ENCODE peak calls at places on chromosomes 7 and 10, in ten cellular contexts. One of them, this sample, is unnamed.

GRCh38 chr7:23544913-23545354 is 13.2 kb upstream of the TRA2A start:
- DNase-seq in heart right ventricle: no peak
- DNase-seq in astrocyte of the spinal cord: peak
- DNase-seq in astrocyte: peak
- DNase-seq in upper lobe of right lung: no peak
- DNase-seq in cardiac fibroblast: peak
- DNase-seq in K562: no peak
- DNase-seq in Calu3: peak
- DNase-seq in activated CD8-positive, alpha-beta T cell treated with anti-CD3 and anti-CD28 coated beads for 36 hours: peak
- DNase-seq in BJ: no peak
- DNase-seq in this sample: peak

GRCh38 chr10:130570119-130570518 is 433.9 kb downstream of the GLRX3 start:
- DNase-seq in cardiac fibroblast: no peak
- DNase-seq in heart right ventricle: no peak
- DNase-seq in BJ: no peak
- DNase-seq in astrocyte of the spinal cord: no peak
- DNase-seq in K562: no peak
- DNase-seq in Calu3: no peak
- DNase-seq in astrocyte: no peak
- DNase-seq in activated CD8-positive, alpha-beta T cell treated with anti-CD3 and anti-CD28 coated beads for 36 hours: no peak
- DNase-seq in upper lobe of right lung: no peak
- DNase-seq in this sample: no peak

GRCh38 chr10:78511324-78512204 is 477.9 kb downstream of the RPS24 start:
- DNase-seq in upper lobe of right lung: no peak
- DNase-seq in heart right ventricle: no peak
- DNase-seq in BJ: no peak
- DNase-seq in K562: no peak
- DNase-seq in activated CD8-positive, alpha-beta T cell treated with anti-CD3 and anti-CD28 coated beads for 36 hours: no peak
- DNase-seq in cardiac fibroblast: no peak
- DNase-seq in Calu3: no peak
- DNase-seq in astrocyte of the spinal cord: no peak
- DNase-seq in astrocyte: no peak
- DNase-seq in this sample: no peak

GRCh38 chr10:5776881-5777197 is 36.4 kb downstream of the GDI2 start:
- DNase-seq in K562: no peak
- DNase-seq in heart right ventricle: no peak
- DNase-seq in cardiac fibroblast: peak
- DNase-seq in astrocyte: peak
- DNase-seq in BJ: peak
- DNase-seq in activated CD8-positive, alpha-beta T cell treated with anti-CD3 and anti-CD28 coated beads for 36 hours: no peak
- DNase-seq in astrocyte of the spinal cord: peak
- DNase-seq in upper lobe of right lung: no peak
- DNase-seq in Calu3: no peak
- DNase-seq in this sample: no peak

GRCh38 chr7:28332031-28332430 is 80.3 kb upstream of the CREB5 start:
- DNase-seq in heart right ventricle: no peak
- DNase-seq in activated CD8-positive, alpha-beta T cell treated with anti-CD3 and anti-CD28 coated beads for 36 hours: no peak
- DNase-seq in upper lobe of right lung: no peak
- DNase-seq in Calu3: no peak
- DNase-seq in BJ: no peak
- DNase-seq in cardiac fibroblast: no peak
- DNase-seq in astrocyte: no peak
- DNase-seq in astrocyte of the spinal cord: no peak
- DNase-seq in K562: no peak
- DNase-seq in this sample: no peak

GRCh38 chr10:48490576-48491345 is 114.1 kb downstream of the ARHGAP22 start:
- DNase-seq in upper lobe of right lung: peak
- DNase-seq in K562: no peak
- DNase-seq in BJ: no peak
- DNase-seq in activated CD8-positive, alpha-beta T cell treated with anti-CD3 and anti-CD28 coated beads for 36 hours: no peak
- DNase-seq in cardiac fibroblast: no peak
- DNase-seq in astrocyte: no peak
- DNase-seq in Calu3: no peak
- DNase-seq in heart right ventricle: no peak
- DNase-seq in astrocyte of the spinal cord: no peak
- DNase-seq in this sample: no peak

GRCh38 chr10:131997366-131998049 is 15.8 kb upstream of the BNIP3 start:
- DNase-seq in astrocyte: no peak
- DNase-seq in K562: no peak
- DNase-seq in astrocyte of the spinal cord: peak
- DNase-seq in BJ: peak
- DNase-seq in activated CD8-positive, alpha-beta T cell treated with anti-CD3 and anti-CD28 coated beads for 36 hours: no peak
- DNase-seq in upper lobe of right lung: peak
- DNase-seq in cardiac fibroblast: peak
- DNase-seq in Calu3: peak
- DNase-seq in heart right ventricle: peak
- DNase-seq in this sample: no peak

GRCh38 chr10:118116555-118117311 is 70.0 kb upstream of the RAB11FIP2 start:
- DNase-seq in heart right ventricle: no peak
- DNase-seq in activated CD8-positive, alpha-beta T cell treated with anti-CD3 and anti-CD28 coated beads for 36 hours: no peak
- DNase-seq in upper lobe of right lung: no peak
- DNase-seq in cardiac fibroblast: no peak
- DNase-seq in Calu3: no peak
- DNase-seq in astrocyte: no peak
- DNase-seq in K562: no peak
- DNase-seq in astrocyte of the spinal cord: no peak
- DNase-seq in BJ: no peak
- DNase-seq in this sample: no peak

GRCh38 chr7:954330-955238 is at the start of gene ADAP1:
- DNase-seq in K562: peak
- DNase-seq in astrocyte of the spinal cord: no peak
- DNase-seq in Calu3: peak
- DNase-seq in heart right ventricle: no peak
- DNase-seq in astrocyte: peak
- DNase-seq in BJ: no peak
- DNase-seq in cardiac fibroblast: peak
- DNase-seq in activated CD8-positive, alpha-beta T cell treated with anti-CD3 and anti-CD28 coated beads for 36 hours: peak
- DNase-seq in upper lobe of right lung: peak
- DNase-seq in this sample: peak

GRCh38 chr7:94400643-94401042 is 5.9 kb downstream of the COL1A2 start:
- DNase-seq in astrocyte: no peak
- DNase-seq in K562: no peak
- DNase-seq in astrocyte of the spinal cord: peak
- DNase-seq in cardiac fibroblast: peak
- DNase-seq in upper lobe of right lung: no peak
- DNase-seq in Calu3: no peak
- DNase-seq in heart right ventricle: no peak
- DNase-seq in activated CD8-positive, alpha-beta T cell treated with anti-CD3 and anti-CD28 coated beads for 36 hours: no peak
- DNase-seq in BJ: no peak
- DNase-seq in this sample: no peak

GRCh38 chr10:75207079-75207867 is 3.3 kb upstream of the VDAC2 start:
- DNase-seq in activated CD8-positive, alpha-beta T cell treated with anti-CD3 and anti-CD28 coated beads for 36 hours: no peak
- DNase-seq in upper lobe of right lung: no peak
- DNase-seq in K562: no peak
- DNase-seq in astrocyte: no peak
- DNase-seq in BJ: no peak
- DNase-seq in astrocyte of the spinal cord: no peak
- DNase-seq in heart right ventricle: no peak
- DNase-seq in cardiac fibroblast: no peak
- DNase-seq in Calu3: no peak
- DNase-seq in this sample: no peak

GRCh38 chr7:105399043-105399725 is 10.5 kb upstream of the SRPK2 start:
- DNase-seq in upper lobe of right lung: no peak
- DNase-seq in astrocyte: peak
- DNase-seq in K562: no peak
- DNase-seq in cardiac fibroblast: peak
- DNase-seq in heart right ventricle: no peak
- DNase-seq in Calu3: no peak
- DNase-seq in astrocyte of the spinal cord: peak
- DNase-seq in BJ: no peak
- DNase-seq in activated CD8-positive, alpha-beta T cell treated with anti-CD3 and anti-CD28 coated beads for 36 hours: no peak
- DNase-seq in this sample: no peak
- TF ChIP-seq CTCF in upper lobe of right lung: peak
- TF ChIP-seq CTCF in astrocyte: peak
- TF ChIP-seq CTCF in K562: peak
- TF ChIP-seq CTCF in cardiac fibroblast: peak
- TF ChIP-seq CTCF in heart right ventricle: no peak
- TF ChIP-seq CTCF in Calu3: peak
- TF ChIP-seq CTCF in astrocyte of the spinal cord: peak
- TF ChIP-seq CTCF in BJ: peak
- TF ChIP-seq CTCF in activated CD8-positive, alpha-beta T cell treated with anti-CD3 and anti-CD28 coated beads for 36 hours: no peak
- TF ChIP-seq CTCF in this sample: no peak

GRCh38 chr10:44102726-44103255 is 282.1 kb downstream of the CXCL12 start:
- DNase-seq in upper lobe of right lung: no peak
- DNase-seq in BJ: peak
- DNase-seq in heart right ventricle: no peak
- DNase-seq in K562: no peak
- DNase-seq in astrocyte: no peak
- DNase-seq in astrocyte of the spinal cord: no peak
- DNase-seq in cardiac fibroblast: no peak
- DNase-seq in Calu3: no peak
- DNase-seq in activated CD8-positive, alpha-beta T cell treated with anti-CD3 and anti-CD28 coated beads for 36 hours: no peak
- DNase-seq in this sample: no peak

GRCh38 chr10:44105643-44106042 is 279.3 kb downstream of the CXCL12 start:
- DNase-seq in Calu3: no peak
- DNase-seq in astrocyte of the spinal cord: no peak
- DNase-seq in cardiac fibroblast: no peak
- DNase-seq in activated CD8-positive, alpha-beta T cell treated with anti-CD3 and anti-CD28 coated beads for 36 hours: no peak
- DNase-seq in BJ: no peak
- DNase-seq in heart right ventricle: no peak
- DNase-seq in astrocyte: peak
- DNase-seq in upper lobe of right lung: no peak
- DNase-seq in K562: no peak
- DNase-seq in this sample: no peak
- TF ChIP-seq CTCF in Calu3: no peak
- TF ChIP-seq CTCF in astrocyte of the spinal cord: no peak
- TF ChIP-seq CTCF in cardiac fibroblast: no peak
- TF ChIP-seq CTCF in activated CD8-positive, alpha-beta T cell treated with anti-CD3 and anti-CD28 coated beads for 36 hours: no peak
- TF ChIP-seq CTCF in BJ: no peak
- TF ChIP-seq CTCF in heart right ventricle: no peak
- TF ChIP-seq CTCF in astrocyte: no peak
- TF ChIP-seq CTCF in upper lobe of right lung: no peak
- TF ChIP-seq CTCF in K562: no peak
- TF ChIP-seq CTCF in this sample: no peak

GRCh38 chr10:23293145-23293724 is 51.4 kb downstream of the C10orf67 start:
- DNase-seq in BJ: no peak
- DNase-seq in heart right ventricle: no peak
- DNase-seq in cardiac fibroblast: peak
- DNase-seq in astrocyte of the spinal cord: peak
- DNase-seq in K562: peak
- DNase-seq in upper lobe of right lung: no peak
- DNase-seq in Calu3: peak
- DNase-seq in activated CD8-positive, alpha-beta T cell treated with anti-CD3 and anti-CD28 coated beads for 36 hours: peak
- DNase-seq in astrocyte: peak
- DNase-seq in this sample: peak
- TF ChIP-seq CTCF in BJ: peak
- TF ChIP-seq CTCF in heart right ventricle: peak
- TF ChIP-seq CTCF in cardiac fibroblast: peak
- TF ChIP-seq CTCF in astrocyte of the spinal cord: peak
- TF ChIP-seq CTCF in K562: peak
- TF ChIP-seq CTCF in upper lobe of right lung: peak
- TF ChIP-seq CTCF in Calu3: peak
- TF ChIP-seq CTCF in activated CD8-positive, alpha-beta T cell treated with anti-CD3 and anti-CD28 coated beads for 36 hours: peak
- TF ChIP-seq CTCF in astrocyte: peak
- TF ChIP-seq CTCF in this sample: peak

DNA sequence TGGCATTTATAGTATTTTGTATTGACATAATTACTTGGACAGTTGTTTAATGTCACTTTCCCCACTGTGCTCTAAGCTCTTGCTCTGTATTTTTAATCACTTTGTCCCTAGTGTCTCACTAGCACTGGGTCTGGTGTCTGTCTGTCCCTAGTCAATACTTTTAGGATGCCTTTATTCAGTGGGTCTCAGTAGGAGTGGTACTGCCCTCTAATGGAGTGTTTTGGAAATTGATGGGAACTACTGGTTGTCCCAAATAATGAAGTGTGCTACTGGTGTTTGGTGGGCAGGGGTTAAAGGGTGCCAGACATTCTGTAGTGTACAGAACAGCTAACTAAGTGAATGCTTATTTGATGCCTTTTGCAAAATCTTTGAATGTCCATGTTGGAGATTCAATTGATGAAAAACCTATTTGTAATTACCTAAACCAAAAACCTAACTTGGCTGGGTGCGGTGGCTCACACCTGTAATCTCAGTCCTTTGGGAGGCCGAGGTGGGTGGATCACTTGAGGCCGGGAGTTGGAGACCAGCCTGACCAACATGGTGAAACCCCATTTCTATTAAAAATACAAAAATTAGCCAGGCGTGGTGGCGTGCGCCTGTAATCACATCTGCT is 33.3 kb downstream of the CDK14 start:
- DNase-seq in astrocyte: peak
- DNase-seq in BJ: no peak
- DNase-seq in Calu3: peak
- DNase-seq in heart right ventricle: peak
- DNase-seq in activated CD8-positive, alpha-beta T cell treated with anti-CD3 and anti-CD28 coated beads for 36 hours: peak
- DNase-seq in upper lobe of right lung: no peak
- DNase-seq in astrocyte of the spinal cord: peak
- DNase-seq in cardiac fibroblast: peak
- DNase-seq in K562: peak
- DNase-seq in this sample: peak
- TF ChIP-seq CTCF in astrocyte: peak
- TF ChIP-seq CTCF in BJ: peak
- TF ChIP-seq CTCF in Calu3: no peak
- TF ChIP-seq CTCF in heart right ventricle: peak
- TF ChIP-seq CTCF in activated CD8-positive, alpha-beta T cell treated with anti-CD3 and anti-CD28 coated beads for 36 hours: peak
- TF ChIP-seq CTCF in upper lobe of right lung: peak
- TF ChIP-seq CTCF in astrocyte of the spinal cord: peak
- TF ChIP-seq CTCF in cardiac fibroblast: peak
- TF ChIP-seq CTCF in K562: peak
- TF ChIP-seq CTCF in this sample: peak